ENCODE peak calls at places on chromosomes 11 and 22, in four cellular contexts. One of them, this sample, is unnamed. For H3K4me1, the result is how much of the 10 kb centered on the place peaks cover.

GRCh38 chr22:39408807-39409206 is 9.2 kb downstream of the TAB1 start:
- DNase-seq in psoas muscle: no peak
- DNase-seq in thoracic aorta: no peak
- DNase-seq in heart right ventricle: no peak
- DNase-seq in this sample: no peak

GRCh38 chr11:67667490-67668190 is 6.8 kb downstream of the ALDH3B2 start:
- DNase-seq in psoas muscle: no peak
- DNase-seq in thoracic aorta: no peak
- DNase-seq in heart right ventricle: no peak
- DNase-seq in this sample: no peak

GRCh38 chr11:75810637-75811383 is 4.2 kb upstream of the UVRAG start:
- DNase-seq in psoas muscle: no peak
- DNase-seq in thoracic aorta: no peak
- DNase-seq in heart right ventricle: no peak
- DNase-seq in this sample: no peak

GRCh38 chr11:67664213-67664585 is 10.2 kb downstream of the ALDH3B2 start:
- DNase-seq in psoas muscle: no peak
- DNase-seq in thoracic aorta: no peak
- DNase-seq in heart right ventricle: no peak
- DNase-seq in this sample: no peak

GRCh38 chr11:79498681-79499080 is 57.9 kb upstream of the TENM4 start:
- DNase-seq in psoas muscle: no peak
- DNase-seq in thoracic aorta: no peak
- DNase-seq in heart right ventricle: no peak
- DNase-seq in this sample: no peak

GRCh38 chr11:37108436-37109204 is 510.6 kb upstream of the RAG2 start:
- DNase-seq in psoas muscle: no peak
- DNase-seq in thoracic aorta: no peak
- DNase-seq in heart right ventricle: no peak
- DNase-seq in this sample: no peak

GRCh38 chr22:38879102-38879729 is 7.2 kb upstream of the CBX6 start:
- DNase-seq in psoas muscle: no peak
- DNase-seq in thoracic aorta: no peak
- DNase-seq in heart right ventricle: no peak
- DNase-seq in this sample: no peak

GRCh38 chr11:102453921-102454320 is 1.4 kb upstream of the TMEM123 start:
- DNase-seq in psoas muscle: no peak
- DNase-seq in thoracic aorta: no peak
- DNase-seq in heart right ventricle: no peak
- DNase-seq in this sample: no peak

GRCh38 chr22:37561209-37562048 is 1.1 kb downstream of the CDC42EP1 start:
- DNase-seq in psoas muscle: peak
- DNase-seq in thoracic aorta: peak
- DNase-seq in heart right ventricle: peak
- DNase-seq in this sample: peak

GRCh38 chr11:125345706-125346561 is 150.1 kb downstream of the FEZ1 start:
- DNase-seq in psoas muscle: peak
- DNase-seq in thoracic aorta: peak
- DNase-seq in heart right ventricle: peak
- DNase-seq in this sample: peak

GRCh38 chr11:112216591-112217105 is 9.6 kb upstream of the PTS start:
- DNase-seq in psoas muscle: no peak
- DNase-seq in thoracic aorta: no peak
- DNase-seq in heart right ventricle: no peak
- DNase-seq in this sample: no peak
- H3K4me1 ChIP-seq in psoas muscle: under half
- H3K4me1 ChIP-seq in thoracic aorta: under half
- H3K4me1 ChIP-seq in heart right ventricle: under half
- H3K4me1 ChIP-seq in this sample: under half

GRCh38 chr11:65720237-65720934 is at the start of gene RNASEH2C:
- DNase-seq in psoas muscle: peak
- DNase-seq in thoracic aorta: peak
- DNase-seq in heart right ventricle: peak
- DNase-seq in this sample: peak

GRCh38 chr11:65718531-65718930 is 2.1 kb downstream of the RNASEH2C start:
- DNase-seq in psoas muscle: no peak
- DNase-seq in thoracic aorta: no peak
- DNase-seq in heart right ventricle: no peak
- DNase-seq in this sample: no peak

GRCh38 chr11:65718964-65719492 is 1.6 kb downstream of the RNASEH2C start:
- DNase-seq in psoas muscle: peak
- DNase-seq in thoracic aorta: no peak
- DNase-seq in heart right ventricle: peak
- DNase-seq in this sample: no peak

GRCh38 chr11:65717906-65718305 is 2.7 kb downstream of the RNASEH2C start:
- DNase-seq in psoas muscle: no peak
- DNase-seq in thoracic aorta: no peak
- DNase-seq in heart right ventricle: no peak
- DNase-seq in this sample: no peak

GRCh38 chr11:65719887-65720236 is 736 bp downstream of the RNASEH2C start:
- DNase-seq in psoas muscle: peak
- DNase-seq in thoracic aorta: no peak
- DNase-seq in heart right ventricle: no peak
- DNase-seq in this sample: no peak
- H3K4me1 ChIP-seq in psoas muscle: under half
- H3K4me1 ChIP-seq in thoracic aorta: under half
- H3K4me1 ChIP-seq in heart right ventricle: under half
- H3K4me1 ChIP-seq in this sample: under half

DNA sequence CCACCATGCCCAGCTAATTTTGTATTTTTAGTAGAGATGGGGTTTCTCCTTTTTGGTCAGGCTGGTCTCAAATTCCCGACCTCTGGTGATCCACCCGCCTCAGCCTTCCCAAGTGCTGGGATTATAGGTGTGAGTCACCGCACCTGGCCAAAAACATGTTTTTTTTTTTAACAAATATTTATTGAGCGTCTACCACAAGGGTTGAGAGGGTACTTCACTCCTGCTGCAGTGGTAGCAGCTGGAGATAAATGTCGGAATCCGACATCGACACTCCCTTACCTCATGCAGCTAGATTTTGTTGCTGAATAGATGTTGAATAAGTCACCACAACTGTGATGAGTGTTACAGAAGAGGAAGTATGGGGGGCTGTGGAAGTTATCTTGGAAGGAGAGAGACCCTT is 971 bp downstream of the DNAJB13 start:
- DNase-seq in psoas muscle: no peak
- DNase-seq in thoracic aorta: no peak
- DNase-seq in heart right ventricle: no peak
- DNase-seq in this sample: no peak
- H3K4me1 ChIP-seq in psoas muscle: under half
- H3K4me1 ChIP-seq in thoracic aorta: under half
- H3K4me1 ChIP-seq in heart right ventricle: under half
- H3K4me1 ChIP-seq in this sample: under half

GRCh38 chr11:72722050-72722748 is 30.0 kb downstream of the ARAP1 start:
- DNase-seq in psoas muscle: peak
- DNase-seq in thoracic aorta: peak
- DNase-seq in heart right ventricle: peak
- DNase-seq in this sample: peak
- H3K4me1 ChIP-seq in psoas muscle: under half
- H3K4me1 ChIP-seq in thoracic aorta: half or more
- H3K4me1 ChIP-seq in heart right ventricle: half or more
- H3K4me1 ChIP-seq in this sample: under half

DNA sequence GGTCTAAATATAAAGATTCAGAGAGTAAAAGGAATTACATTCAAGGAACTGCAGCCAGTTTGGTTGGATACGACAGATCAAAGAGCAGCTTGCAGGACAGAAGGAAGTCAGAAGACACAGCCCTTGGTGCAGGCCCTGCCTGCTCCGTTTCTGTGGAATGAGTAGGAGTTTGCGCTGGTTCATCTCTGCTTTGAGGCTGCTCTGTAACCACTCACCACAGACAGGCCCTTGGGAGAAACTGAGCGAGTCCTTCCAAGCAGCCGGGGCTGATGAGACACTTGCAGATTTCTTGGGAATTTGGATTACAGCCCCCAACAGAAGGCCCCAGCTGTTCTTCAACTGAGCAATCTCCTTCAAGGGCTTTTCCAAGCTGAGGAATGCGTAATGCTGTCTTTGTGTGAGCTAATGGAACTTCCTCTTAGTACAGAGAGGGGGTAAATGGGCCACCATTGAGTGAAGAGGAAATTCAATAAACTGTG is 16.4 kb downstream of the IL10RA start:
- DNase-seq in psoas muscle: peak
- DNase-seq in thoracic aorta: no peak
- DNase-seq in heart right ventricle: peak
- DNase-seq in this sample: no peak
- H3K4me1 ChIP-seq in psoas muscle: under half
- H3K4me1 ChIP-seq in thoracic aorta: under half
- H3K4me1 ChIP-seq in heart right ventricle: under half
- H3K4me1 ChIP-seq in this sample: under half